ENCODE peak calls at places on chromosomes 13 and 19, in nine cellular contexts. P is ascending aorta, T is lower leg skin, F is AG10803, G is transverse colon, B is foreskin fibroblast, Y is mammary epithelial cell, E is colonic mucosa, N is kidney epithelial cell. J is an unnamed sample.

GRCh38 chr19:46607441-46607841 is 6.3 kb downstream of the CALM3 start:
- DNase-seq in P (no peak), T (peak), F (no peak), G (peak), B (no peak), Y (no peak), E (peak), N (no peak), J (no peak)

GRCh38 chr19:10730932-10731331 is 13.1 kb downstream of the DNM2 start:
- DNase-seq in P (no peak), T (no peak), F (no peak), G (no peak), B (no peak), Y (no peak), E (no peak), N (no peak), J (no peak)

GRCh38 chr19:43362179-43362578 is 8.7 kb downstream of the CD177 start:
- DNase-seq in P (no peak), T (no peak), F (no peak), G (no peak), B (peak), Y (no peak), E (no peak), N (no peak), J (no peak)

GRCh38 chr13:100542546-100543156 is 45.9 kb downstream of the GGACT start:
- DNase-seq in P (no peak), T (peak), F (peak), G (no peak), B (peak), Y (peak), E (no peak), N (no peak), J (peak)

GRCh38 chr19:4988770-4989251 is 19.9 kb downstream of the KDM4B start:
- DNase-seq in P (peak), T (peak), F (peak), G (peak), B (peak), Y (no peak), E (no peak), N (peak), J (peak)

GRCh38 chr13:102089177-102089576 is 312.7 kb downstream of the FGF14 start:
- DNase-seq in P (no peak), T (no peak), F (peak), G (no peak), B (peak), Y (no peak), E (no peak), N (no peak), J (peak)

GRCh38 chr19:45485301-45486077 is 11.4 kb downstream of the RTN2 start:
- DNase-seq in P (peak), T (peak), F (peak), G (peak), B (peak), Y (peak), E (peak), N (peak), J (peak)

GRCh38 chr13:32125746-32126145 is 94.2 kb downstream of the FRY start:
- DNase-seq in P (no peak), T (no peak), F (peak), G (no peak), B (no peak), Y (peak), E (no peak), N (no peak), J (no peak)

GRCh38 chr13:40668335-40668734 is 1.9 kb upstream of the FOXO1 start:
- DNase-seq in P (no peak), T (peak), F (no peak), G (peak), B (no peak), Y (no peak), E (peak), N (no peak), J (no peak)

GRCh38 chr19:23285948-23286347 is 35.8 kb upstream of the ZNF724 start:
- DNase-seq in P (no peak), T (no peak), F (no peak), G (no peak), B (no peak), Y (no peak), E (no peak), N (no peak), J (no peak)

GRCh38 chr19:55643733-55644116 is 276 bp downstream of the ZNF581 start:
- DNase-seq in P (no peak), T (no peak), F (no peak), G (no peak), B (no peak), Y (no peak), E (no peak), N (no peak), J (no peak)

GRCh38 chr19:18123819-18124218 is 26.2 kb downstream of the MAST3 start:
- DNase-seq in P (no peak), T (no peak), F (no peak), G (no peak), B (no peak), Y (no peak), E (no peak), N (no peak), J (no peak)

GRCh38 chr13:47036291-47037008 is 139.6 kb upstream of the HTR2A start:
- DNase-seq in P (no peak), T (no peak), F (no peak), G (no peak), B (no peak), Y (no peak), E (no peak), N (no peak), J (no peak)

GRCh38 chr13:101473458-101473857 is 21.0 kb downstream of the ITGBL1 start:
- DNase-seq in P (no peak), T (no peak), F (peak), G (no peak), B (peak), Y (peak), E (no peak), N (no peak), J (peak)

GRCh38 chr19:3483226-3483628 is at the start of gene SMIM44:
- DNase-seq in P (no peak), T (no peak), F (no peak), G (peak), B (no peak), Y (no peak), E (peak), N (no peak), J (no peak)

GRCh38 chr13:43994999-43995859 is 115.5 kb downstream of the LACC1 start:
- DNase-seq in P (no peak), T (no peak), F (no peak), G (no peak), B (no peak), Y (no peak), E (peak), N (no peak), J (no peak)

GRCh38 chr19:13031917-13032623 is 36.8 kb downstream of the NFIX start:
- DNase-seq in P (no peak), T (no peak), F (peak), G (no peak), B (peak), Y (peak), E (no peak), N (no peak), J (peak)

GRCh38 chr13:31201341-31202024 is 1.7 kb downstream of the B3GLCT start:
- DNase-seq in P (no peak), T (no peak), F (peak), G (no peak), B (peak), Y (peak), E (no peak), N (no peak), J (no peak)

GRCh38 chr13:107512551-107512950 is 702.8 kb downstream of the LIG4 start:
- DNase-seq in P (no peak), T (no peak), F (no peak), G (no peak), B (no peak), Y (no peak), E (no peak), N (no peak), J (no peak)

GRCh38 chr19:52237771-52238400 is 31.5 kb upstream of the ZNF766 start:
- DNase-seq in P (no peak), T (no peak), F (peak), G (peak), B (peak), Y (peak), E (peak), N (no peak), J (peak)

GRCh38 chr13:114042066-114042815 is 68.4 kb upstream of the C13orf46 start:
- DNase-seq in P (no peak), T (no peak), F (no peak), G (no peak), B (no peak), Y (no peak), E (no peak), N (no peak), J (no peak)

GRCh38 chr13:78604782-78605611 is 1.6 kb upstream of the POU4F1 start:
- DNase-seq in P (no peak), T (no peak), F (no peak), G (no peak), B (no peak), Y (peak), E (no peak), N (no peak), J (no peak)

GRCh38 chr13:24630851-24631341 is 49.3 kb upstream of the ATP12A start:
- DNase-seq in P (no peak), T (peak), F (peak), G (no peak), B (no peak), Y (peak), E (no peak), N (no peak), J (no peak)

GRCh38 chr13:100673831-100674362 is 698 bp downstream of the TMTC4 start:
- DNase-seq in P (no peak), T (no peak), F (peak), G (peak), B (peak), Y (peak), E (peak), N (peak), J (peak)

GRCh38 chr19:55838906-55839305 is 2.6 kb downstream of the NLRP4 start:
- DNase-seq in P (no peak), T (no peak), F (no peak), G (no peak), B (no peak), Y (no peak), E (no peak), N (no peak), J (no peak)

GRCh38 chr19:6018786-6019185 is 40.8 kb upstream of the RANBP3 start:
- DNase-seq in P (no peak), T (no peak), F (no peak), G (no peak), B (no peak), Y (no peak), E (no peak), N (no peak), J (no peak)

GRCh38 chr13:64223016-64223415 is 2807.4 kb upstream of the PCDH20 start:
- DNase-seq in P (no peak), T (no peak), F (no peak), G (no peak), B (no peak), Y (no peak), E (no peak), N (no peak), J (no peak)

GRCh38 chr19:55370305-55370988 is at the start of gene IL11:
- DNase-seq in P (no peak), T (no peak), F (peak), G (no peak), B (peak), Y (no peak), E (no peak), N (no peak), J (peak)

GRCh38 chr19:10258080-10258710 is 6.2 kb downstream of the MRPL4 start:
- DNase-seq in P (no peak), T (no peak), F (no peak), G (no peak), B (no peak), Y (no peak), E (no peak), N (no peak), J (no peak)

GRCh38 chr19:7450243-7451223 is 38.3 kb downstream of the PEX11G start:
- DNase-seq in P (no peak), T (no peak), F (peak), G (no peak), B (no peak), Y (peak), E (no peak), N (no peak), J (peak)

GRCh38 chr13:84567848-84568247 is 685.6 kb upstream of the SLITRK1 start:
- DNase-seq in P (no peak), T (no peak), F (no peak), G (no peak), B (no peak), Y (no peak), E (no peak), N (no peak), J (no peak)

GRCh38 chr19:29303035-29303706 is 90.2 kb upstream of the UQCRFS1 start:
- DNase-seq in P (no peak), T (peak), F (no peak), G (no peak), B (no peak), Y (no peak), E (no peak), N (no peak), J (no peak)

GRCh38 chr13:20400774-20401173 is 124.9 kb downstream of the CRYL1 start:
- DNase-seq in P (no peak), T (peak), F (peak), G (no peak), B (peak), Y (peak), E (no peak), N (no peak), J (peak)

DNA sequence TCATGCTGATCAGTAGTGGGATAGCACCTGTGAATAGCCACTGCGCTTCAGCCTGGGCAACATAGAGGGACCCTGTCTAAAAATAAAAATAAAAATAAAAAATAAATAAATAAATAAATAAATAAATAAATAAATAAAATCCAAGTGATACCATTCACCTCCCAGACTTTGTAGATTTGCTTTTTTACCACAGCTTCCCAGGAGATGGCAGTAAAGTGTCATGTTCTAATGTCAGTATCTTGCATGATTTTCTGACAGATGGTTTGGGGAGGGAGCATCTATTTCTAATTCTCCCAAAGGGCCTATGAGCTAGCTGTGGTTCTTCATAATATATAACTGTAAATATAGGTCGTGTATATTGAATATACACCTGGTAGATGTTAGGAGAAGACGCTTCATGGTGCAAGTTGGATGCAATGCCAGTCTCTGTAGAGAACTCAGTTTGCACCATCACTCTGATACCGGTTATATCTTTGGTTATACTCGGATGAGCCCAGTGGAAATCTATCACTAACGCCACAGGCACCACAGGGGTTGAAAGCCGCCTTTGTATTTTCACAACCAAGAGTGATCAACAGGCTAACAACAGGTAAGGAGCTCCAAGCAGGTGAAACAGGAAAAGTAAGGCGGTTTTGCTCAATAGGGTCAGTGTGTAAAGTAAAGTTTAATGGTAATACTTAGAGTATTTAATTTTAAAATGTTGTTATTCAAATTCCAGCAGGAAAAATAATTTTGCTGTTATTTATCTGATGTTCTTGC is 13.9 kb downstream of the APLP1 start:
- DNase-seq in P (no peak), T (no peak), F (peak), G (no peak), B (peak), Y (peak), E (peak), N (no peak), J (peak)
- TF ChIP-seq CTCF in P (peak), T (peak), F (peak), G (peak), B (peak), Y (peak), E (peak), N (peak), J (peak)

DNA sequence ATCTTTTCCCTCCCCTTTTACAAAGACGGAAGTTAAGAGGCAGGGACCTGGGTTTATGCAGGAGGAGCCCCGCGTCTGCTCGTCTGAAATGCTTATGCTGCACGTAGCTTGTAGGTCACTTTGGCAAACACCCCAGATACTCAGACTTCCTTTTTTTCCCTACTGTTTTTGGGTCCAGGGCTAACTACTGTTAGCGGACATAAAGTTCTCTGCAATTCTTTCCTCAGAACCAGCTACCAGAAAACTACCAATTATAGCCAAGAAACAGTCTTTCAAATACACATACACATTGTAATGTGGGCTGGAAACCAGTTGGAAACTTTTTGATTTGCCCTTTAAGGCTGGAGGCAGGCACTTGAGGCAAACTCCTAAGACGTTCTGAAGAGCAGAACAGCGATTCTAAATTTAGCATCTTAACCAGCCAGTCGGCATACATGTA is 50.7 kb downstream of the EFNB2 start:
- DNase-seq in P (no peak), T (no peak), F (no peak), G (no peak), B (no peak), Y (no peak), E (no peak), N (no peak), J (no peak)
- H3K4me3 ChIP-seq in P (peak), T (no peak), F (no peak), G (peak), B (no peak), Y (no peak), E (no peak), N (no peak), J (no peak)

GRCh38 chr19:47853003-47853402 is 6.0 kb upstream of the TPRX2 start:
- DNase-seq in P (no peak), T (no peak), F (no peak), G (no peak), B (no peak), Y (no peak), E (no peak), N (no peak), J (no peak)

GRCh38 chr19:47854459-47854858 is 4.6 kb upstream of the TPRX2 start:
- DNase-seq in P (no peak), T (no peak), F (no peak), G (no peak), B (no peak), Y (no peak), E (no peak), N (no peak), J (no peak)

GRCh38 chr19:47848425-47848824 is 10.6 kb upstream of the TPRX2 start:
- DNase-seq in P (no peak), T (no peak), F (no peak), G (no peak), B (no peak), Y (no peak), E (no peak), N (no peak), J (no peak)

DNA sequence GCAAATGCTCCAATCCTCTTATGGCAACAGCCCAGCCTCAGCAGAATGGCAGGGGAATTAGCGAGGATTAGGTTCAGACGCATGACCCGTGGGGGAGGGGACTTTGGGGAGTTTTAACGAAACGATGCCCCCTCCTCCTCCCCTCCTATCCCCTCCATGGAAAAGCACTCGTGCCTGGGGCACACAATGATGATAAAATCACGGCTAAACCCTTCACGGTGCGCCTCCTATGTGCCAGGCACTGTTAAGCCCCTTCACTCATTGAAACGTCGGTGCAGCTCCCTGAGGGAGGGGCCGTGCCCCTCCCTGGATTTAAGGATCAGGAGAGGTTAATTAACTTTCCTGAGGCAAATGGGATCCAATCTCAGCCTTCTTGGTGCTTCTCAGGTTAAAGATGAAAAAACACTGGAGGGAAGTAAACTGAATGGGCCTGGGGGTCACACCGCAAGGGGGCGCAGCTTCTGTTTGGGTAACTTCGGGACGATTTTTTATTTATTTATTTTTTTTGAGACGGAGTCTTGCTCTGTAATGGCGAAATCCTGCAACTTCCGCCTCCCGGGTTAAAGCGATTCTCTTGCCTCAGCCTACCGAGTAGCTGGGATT is 10.1 kb upstream of the TPRX2 start:
- DNase-seq in P (no peak), T (no peak), F (peak), G (no peak), B (no peak), Y (no peak), E (peak), N (no peak), J (no peak)
- TF ChIP-seq CTCF in P (no peak), T (no peak), F (peak), G (no peak), B (peak), Y (no peak), E (peak), N (no peak), J (peak)

DNA sequence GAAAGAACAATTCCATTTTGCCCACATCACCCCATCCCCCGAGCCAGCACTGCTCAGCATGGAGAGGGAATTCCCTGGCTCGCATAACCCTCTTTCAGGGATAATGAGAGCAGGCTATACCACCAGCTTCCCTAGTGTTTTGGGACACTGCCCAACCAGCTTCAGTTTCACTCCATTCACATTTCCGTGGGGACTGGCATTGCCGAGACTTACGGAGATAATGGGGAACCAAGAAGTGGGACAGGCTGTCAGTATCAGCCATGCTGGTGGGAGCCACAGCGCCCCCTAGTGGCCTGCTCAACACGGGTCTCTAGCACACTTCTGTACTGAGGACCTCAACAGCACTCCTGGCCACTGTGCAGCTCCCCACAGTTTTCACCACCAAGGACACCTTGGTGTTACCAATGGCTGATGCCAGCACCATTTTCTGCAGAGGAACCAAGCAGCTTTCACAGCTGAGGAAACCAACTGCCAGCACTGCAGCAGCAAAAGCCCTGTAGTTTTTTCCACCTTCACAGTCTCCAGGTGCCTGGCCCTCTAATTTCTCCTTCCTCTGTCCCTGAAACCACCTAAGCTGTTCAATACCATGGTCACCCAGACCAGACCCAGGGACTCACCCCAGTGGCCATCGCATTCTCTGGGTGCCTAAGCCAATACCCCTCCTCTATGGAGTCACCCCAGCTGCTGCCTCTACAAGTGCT is 23.7 kb downstream of the SLC6A16 start:
- DNase-seq in P (no peak), T (peak), F (peak), G (peak), B (peak), Y (peak), E (peak), N (peak), J (peak)
- H3K4me3 ChIP-seq in P (no peak), T (no peak), F (no peak), G (no peak), B (no peak), Y (peak), E (no peak), N (no peak), J (no peak)

GRCh38 chr13:110363009-110363408 is 55.9 kb downstream of the COL4A2 start:
- DNase-seq in P (no peak), T (no peak), F (no peak), G (no peak), B (no peak), Y (no peak), E (no peak), N (no peak), J (no peak)
- TF ChIP-seq CTCF in P (peak), T (no peak), F (no peak), G (no peak), B (no peak), Y (peak), E (no peak), N (peak), J (peak)

GRCh38 chr19:1747285-1748114 is 5.8 kb upstream of the ONECUT3 start:
- DNase-seq in P (no peak), T (no peak), F (peak), G (no peak), B (peak), Y (peak), E (peak), N (peak), J (peak)
- H3K4me3 ChIP-seq in P (no peak), T (no peak), F (no peak), G (no peak), B (no peak), Y (peak), E (no peak), N (no peak), J (no peak)

J was measured in astrocyte of the spinal cord.